ENCODE peak calls at places on chromosomes 3 and 15, in nine cellular contexts. U is midbrain, L is NAMALWA, Q is mucosa of descending colon, V is brain microvascular endothelial cell, S is Kasumi-1, B is glutamatergic neuron, P is WTC11, M is A172. Y is an unnamed sample.
A peak's percentile ranks its signal among the peaks of the same experiment; 100 is the strongest.

GRCh38 chr3:52530918-52531635 is 2.6 kb downstream of the NT5DC2 start:
- DNase-seq in U (no peak), B (peak; percentile 15), S (no peak), V (no peak), P (no peak), Q (no peak), M (no peak), L (no peak), Y (no peak)

GRCh38 chr15:99071091-99071680 is 33.7 kb upstream of the SYNM start:
- DNase-seq in L (no peak), M (no peak), B (no peak), Q (no peak), P (no peak), V (no peak), S (no peak), U (no peak), Y (no peak)

GRCh38 chr3:51710631-51711351 is 3.9 kb downstream of the GRM2 start:
- DNase-seq in S (peak; percentile 19), V (no peak), P (peak; percentile 59), M (no peak), Q (no peak), L (peak; percentile 12), B (no peak), U (peak; percentile 19), Y (no peak)

GRCh38 chr15:92733934-92734521 is 78.5 kb upstream of the FAM174B start:
- DNase-seq in P (peak; percentile 33), U (peak; percentile 7), B (peak; percentile 34), Q (no peak), L (no peak), V (no peak), S (no peak), M (no peak), Y (no peak)

GRCh38 chr15:77826006-77826695 is 193.4 kb upstream of the LINGO1 start:
- DNase-seq in B (no peak), U (no peak), L (no peak), P (no peak), S (no peak), V (no peak), Q (no peak), M (no peak), Y (no peak)

GRCh38 chr3:51271172-51271571 is 113.9 kb upstream of the MANF start:
- DNase-seq in B (no peak), S (no peak), V (no peak), U (no peak), Q (no peak), L (no peak), M (no peak), P (no peak), Y (no peak)

GRCh38 chr15:70492240-70493177 is 270.8 kb downstream of the UACA start:
- DNase-seq in M (peak; percentile 96), Q (peak; percentile 85), L (peak; percentile 76), B (no peak), P (no peak), S (peak; percentile 22), U (peak; percentile 31), V (peak; percentile 91), Y (peak; percentile 84)

GRCh38 chr3:122299872-122300460 is 25.1 kb upstream of the CSTA start:
- DNase-seq in U (no peak), B (no peak), V (peak; percentile 47), L (peak; percentile 75), M (no peak), S (peak; percentile 71), P (peak; percentile 35), Q (no peak), Y (no peak)

GRCh38 chr3:112117826-112118571 is 15.0 kb downstream of the GCSAM start:
- DNase-seq in S (peak; percentile 59), M (no peak), V (no peak), L (peak; percentile 84), P (no peak), Q (no peak), U (peak; percentile 10), B (no peak), Y (no peak)

GRCh38 chr3:149527531-149528343 is 53.2 kb downstream of the TM4SF4 start:
- DNase-seq in L (no peak), B (no peak), U (no peak), P (no peak), V (no peak), M (no peak), Q (no peak), S (no peak), Y (no peak)

Y was measured in RWPE1.